ENCODE peak calls at places on chromosomes 7 and 10, in eight cellular contexts. One of them, this sample, is unnamed.

GRCh38 chr10:10394933-10395658 is 622.6 kb upstream of the CELF2 start:
- DNase-seq in breast epithelium: no peak
- DNase-seq in A549: no peak
- DNase-seq in transverse colon: no peak
- DNase-seq in HCT116: no peak
- DNase-seq in ovary: no peak
- DNase-seq in lower leg skin: no peak
- DNase-seq in suprapubic skin: no peak
- DNase-seq in this sample: no peak

GRCh38 chr10:88999629-89000028 is 9.0 kb downstream of the FAS start:
- DNase-seq in breast epithelium: no peak
- DNase-seq in ovary: no peak
- DNase-seq in HCT116: no peak
- DNase-seq in suprapubic skin: no peak
- DNase-seq in A549: no peak
- DNase-seq in transverse colon: no peak
- DNase-seq in lower leg skin: no peak
- DNase-seq in this sample: no peak

GRCh38 chr7:158252837-158253669 is 334.6 kb downstream of the PTPRN2 start:
- DNase-seq in breast epithelium: peak
- DNase-seq in lower leg skin: peak
- DNase-seq in suprapubic skin: peak
- DNase-seq in ovary: no peak
- DNase-seq in HCT116: no peak
- DNase-seq in transverse colon: no peak
- DNase-seq in A549: no peak
- DNase-seq in this sample: no peak

GRCh38 chr10:30827531-30828120 is 198.1 kb upstream of the LYZL2 start:
- DNase-seq in breast epithelium: no peak
- DNase-seq in suprapubic skin: peak
- DNase-seq in ovary: no peak
- DNase-seq in transverse colon: no peak
- DNase-seq in A549: no peak
- DNase-seq in lower leg skin: peak
- DNase-seq in HCT116: no peak
- DNase-seq in this sample: no peak

GRCh38 chr7:128166603-128167315 is 74.3 kb upstream of the LEP start:
- DNase-seq in suprapubic skin: no peak
- DNase-seq in A549: no peak
- DNase-seq in HCT116: no peak
- DNase-seq in breast epithelium: no peak
- DNase-seq in ovary: peak
- DNase-seq in transverse colon: no peak
- DNase-seq in lower leg skin: peak
- DNase-seq in this sample: peak

GRCh38 chr10:100882681-100883321 is 30.0 kb upstream of the SLF2 start:
- DNase-seq in transverse colon: no peak
- DNase-seq in ovary: peak
- DNase-seq in lower leg skin: no peak
- DNase-seq in HCT116: no peak
- DNase-seq in suprapubic skin: no peak
- DNase-seq in A549: no peak
- DNase-seq in breast epithelium: peak
- DNase-seq in this sample: no peak

GRCh38 chr10:64113796-64114195 is 592.6 kb downstream of the REEP3 start:
- DNase-seq in suprapubic skin: no peak
- DNase-seq in lower leg skin: no peak
- DNase-seq in HCT116: no peak
- DNase-seq in ovary: no peak
- DNase-seq in breast epithelium: no peak
- DNase-seq in A549: no peak
- DNase-seq in transverse colon: no peak
- DNase-seq in this sample: no peak

GRCh38 chr7:32191296-32191695 is 121.1 kb upstream of the PDE1C start:
- DNase-seq in ovary: no peak
- DNase-seq in transverse colon: no peak
- DNase-seq in suprapubic skin: no peak
- DNase-seq in A549: no peak
- DNase-seq in lower leg skin: no peak
- DNase-seq in breast epithelium: no peak
- DNase-seq in HCT116: no peak
- DNase-seq in this sample: no peak

GRCh38 chr7:153616808-153617207 is 435.4 kb upstream of the DPP6 start:
- DNase-seq in A549: no peak
- DNase-seq in breast epithelium: no peak
- DNase-seq in ovary: no peak
- DNase-seq in HCT116: no peak
- DNase-seq in transverse colon: no peak
- DNase-seq in suprapubic skin: no peak
- DNase-seq in lower leg skin: no peak
- DNase-seq in this sample: no peak

GRCh38 chr10:107440741-107441140 is 276.2 kb upstream of the SORCS1 start:
- DNase-seq in suprapubic skin: no peak
- DNase-seq in breast epithelium: no peak
- DNase-seq in lower leg skin: no peak
- DNase-seq in ovary: no peak
- DNase-seq in HCT116: no peak
- DNase-seq in transverse colon: no peak
- DNase-seq in A549: no peak
- DNase-seq in this sample: no peak

GRCh38 chr7:134084488-134085144 is 42.5 kb upstream of the LRGUK start:
- DNase-seq in transverse colon: no peak
- DNase-seq in A549: no peak
- DNase-seq in ovary: no peak
- DNase-seq in HCT116: no peak
- DNase-seq in lower leg skin: no peak
- DNase-seq in suprapubic skin: no peak
- DNase-seq in breast epithelium: no peak
- DNase-seq in this sample: no peak

GRCh38 chr10:31707578-31708411 is 220.8 kb downstream of the ARHGAP12 start:
- DNase-seq in breast epithelium: no peak
- DNase-seq in A549: no peak
- DNase-seq in HCT116: no peak
- DNase-seq in transverse colon: peak
- DNase-seq in ovary: peak
- DNase-seq in lower leg skin: no peak
- DNase-seq in suprapubic skin: no peak
- DNase-seq in this sample: peak

GRCh38 chr7:48781783-48782182 is 142.6 kb upstream of the CDC14C start:
- DNase-seq in ovary: no peak
- DNase-seq in HCT116: no peak
- DNase-seq in breast epithelium: no peak
- DNase-seq in lower leg skin: no peak
- DNase-seq in suprapubic skin: no peak
- DNase-seq in transverse colon: no peak
- DNase-seq in A549: no peak
- DNase-seq in this sample: no peak

GRCh38 chr10:124739119-124739921 is 4.9 kb downstream of the FAM53B start:
- DNase-seq in ovary: no peak
- DNase-seq in transverse colon: no peak
- DNase-seq in HCT116: no peak
- DNase-seq in suprapubic skin: no peak
- DNase-seq in A549: no peak
- DNase-seq in breast epithelium: no peak
- DNase-seq in lower leg skin: peak
- DNase-seq in this sample: no peak

GRCh38 chr7:40175725-40176510 is 41.1 kb downstream of the SUGCT start:
- DNase-seq in ovary: no peak
- DNase-seq in A549: no peak
- DNase-seq in breast epithelium: no peak
- DNase-seq in HCT116: no peak
- DNase-seq in suprapubic skin: no peak
- DNase-seq in transverse colon: no peak
- DNase-seq in lower leg skin: no peak
- DNase-seq in this sample: no peak

GRCh38 chr10:58175990-58176910 is 91.4 kb downstream of the IPMK start:
- DNase-seq in lower leg skin: no peak
- DNase-seq in HCT116: no peak
- DNase-seq in breast epithelium: no peak
- DNase-seq in transverse colon: no peak
- DNase-seq in suprapubic skin: no peak
- DNase-seq in ovary: no peak
- DNase-seq in A549: no peak
- DNase-seq in this sample: no peak

GRCh38 chr7:40891232-40891631 is 756.4 kb downstream of the SUGCT start:
- DNase-seq in breast epithelium: no peak
- DNase-seq in transverse colon: no peak
- DNase-seq in ovary: no peak
- DNase-seq in suprapubic skin: no peak
- DNase-seq in HCT116: no peak
- DNase-seq in lower leg skin: no peak
- DNase-seq in A549: no peak
- DNase-seq in this sample: no peak

GRCh38 chr10:60208676-60209269 is 180.9 kb downstream of the ANK3 start:
- DNase-seq in suprapubic skin: no peak
- DNase-seq in transverse colon: no peak
- DNase-seq in A549: no peak
- DNase-seq in HCT116: peak
- DNase-seq in breast epithelium: no peak
- DNase-seq in ovary: no peak
- DNase-seq in lower leg skin: no peak
- DNase-seq in this sample: no peak

GRCh38 chr10:132143162-132143561 is 43.6 kb upstream of the DPYSL4 start:
- DNase-seq in ovary: peak
- DNase-seq in A549: no peak
- DNase-seq in lower leg skin: no peak
- DNase-seq in HCT116: no peak
- DNase-seq in breast epithelium: no peak
- DNase-seq in transverse colon: no peak
- DNase-seq in suprapubic skin: no peak
- DNase-seq in this sample: no peak

GRCh38 chr10:44384601-44385422 is at the start of gene CXCL12:
- DNase-seq in ovary: peak
- DNase-seq in lower leg skin: peak
- DNase-seq in transverse colon: peak
- DNase-seq in suprapubic skin: peak
- DNase-seq in A549: no peak
- DNase-seq in HCT116: no peak
- DNase-seq in breast epithelium: no peak
- DNase-seq in this sample: peak

GRCh38 chr10:6201511-6201975 is 1.2 kb upstream of the PFKFB3 start:
- DNase-seq in HCT116: no peak
- DNase-seq in breast epithelium: no peak
- DNase-seq in transverse colon: peak
- DNase-seq in lower leg skin: peak
- DNase-seq in A549: peak
- DNase-seq in suprapubic skin: peak
- DNase-seq in ovary: peak
- DNase-seq in this sample: peak

GRCh38 chr10:126130291-126130710 is 233.9 kb downstream of the FANK1 start:
- DNase-seq in ovary: peak
- DNase-seq in breast epithelium: no peak
- DNase-seq in lower leg skin: no peak
- DNase-seq in HCT116: no peak
- DNase-seq in A549: no peak
- DNase-seq in suprapubic skin: no peak
- DNase-seq in transverse colon: no peak
- DNase-seq in this sample: peak

GRCh38 chr10:60343254-60343653 is 46.4 kb downstream of the ANK3 start:
- DNase-seq in A549: no peak
- DNase-seq in HCT116: no peak
- DNase-seq in suprapubic skin: no peak
- DNase-seq in breast epithelium: no peak
- DNase-seq in transverse colon: no peak
- DNase-seq in lower leg skin: no peak
- DNase-seq in ovary: no peak
- DNase-seq in this sample: no peak

GRCh38 chr7:102061981-102062390 is 224.7 kb upstream of the SH2B2 start:
- DNase-seq in HCT116: no peak
- DNase-seq in A549: no peak
- DNase-seq in lower leg skin: no peak
- DNase-seq in transverse colon: no peak
- DNase-seq in breast epithelium: peak
- DNase-seq in ovary: no peak
- DNase-seq in suprapubic skin: no peak
- DNase-seq in this sample: no peak
- TF ChIP-seq POLR2A in HCT116: no peak
- TF ChIP-seq POLR2A in A549: no peak
- TF ChIP-seq POLR2A in lower leg skin: no peak
- TF ChIP-seq POLR2A in transverse colon: no peak
- TF ChIP-seq POLR2A in breast epithelium: no peak
- TF ChIP-seq POLR2A in ovary: no peak
- TF ChIP-seq POLR2A in suprapubic skin: no peak
- TF ChIP-seq POLR2A in this sample: no peak

GRCh38 chr7:876077-876971 is at the start of gene GET4:
- DNase-seq in suprapubic skin: peak
- DNase-seq in breast epithelium: peak
- DNase-seq in HCT116: peak
- DNase-seq in ovary: peak
- DNase-seq in transverse colon: peak
- DNase-seq in A549: peak
- DNase-seq in lower leg skin: peak
- DNase-seq in this sample: peak
- TF ChIP-seq POLR2A in suprapubic skin: peak
- TF ChIP-seq POLR2A in breast epithelium: peak
- TF ChIP-seq POLR2A in HCT116: peak
- TF ChIP-seq POLR2A in ovary: peak
- TF ChIP-seq POLR2A in transverse colon: peak
- TF ChIP-seq POLR2A in A549: peak
- TF ChIP-seq POLR2A in lower leg skin: no peak
- TF ChIP-seq POLR2A in this sample: peak

DNA sequence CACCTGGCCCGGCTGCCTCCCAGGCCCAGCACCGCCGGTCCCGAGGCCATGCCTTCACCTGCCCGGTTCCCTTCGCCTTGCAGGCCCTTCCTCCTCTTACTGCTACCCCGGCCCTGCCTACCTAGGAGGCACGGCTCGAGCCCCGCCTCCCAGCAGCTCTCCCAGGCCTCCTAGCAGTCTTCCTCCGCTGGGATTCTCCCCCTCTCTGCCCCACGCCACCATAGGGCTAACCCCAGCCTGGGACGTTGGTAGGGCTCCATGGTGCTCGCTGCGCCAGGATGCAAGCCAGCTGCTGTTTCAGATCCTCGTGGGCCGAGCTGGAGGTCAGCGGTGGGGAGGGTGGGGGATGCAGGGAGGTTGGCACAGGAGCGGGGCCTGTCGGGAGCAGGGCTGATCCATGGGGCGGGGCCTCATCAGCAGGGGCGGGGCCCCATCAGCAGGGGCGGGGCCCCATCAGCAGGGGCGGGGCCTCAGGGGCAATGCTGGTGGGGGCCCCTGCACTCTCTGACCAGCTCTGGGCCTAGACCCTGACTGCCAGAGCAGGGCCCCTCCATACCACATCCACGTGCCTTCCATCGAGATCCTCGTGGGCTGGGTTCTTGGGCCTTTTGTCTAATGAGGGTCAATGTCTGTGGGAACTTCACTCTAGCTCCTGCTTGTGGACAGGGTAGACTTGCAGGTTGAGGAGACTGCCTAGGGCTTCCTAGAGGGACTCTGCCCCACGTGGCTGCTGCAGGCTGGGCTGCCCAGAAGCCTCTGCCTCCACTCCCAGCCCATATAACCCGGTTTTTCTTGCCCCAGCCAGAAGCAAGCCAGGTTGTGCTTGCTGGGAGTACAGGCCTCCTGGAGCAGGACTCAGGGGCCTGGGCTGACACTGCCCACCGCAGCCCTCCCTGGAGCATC is 63.1 kb downstream of the RASGEF1A start:
- DNase-seq in ovary: peak
- DNase-seq in lower leg skin: peak
- DNase-seq in breast epithelium: peak
- DNase-seq in transverse colon: no peak
- DNase-seq in HCT116: peak
- DNase-seq in suprapubic skin: peak
- DNase-seq in A549: no peak
- DNase-seq in this sample: peak
- TF ChIP-seq POLR2A in ovary: no peak
- TF ChIP-seq POLR2A in lower leg skin: no peak
- TF ChIP-seq POLR2A in breast epithelium: no peak
- TF ChIP-seq POLR2A in transverse colon: no peak
- TF ChIP-seq POLR2A in HCT116: no peak
- TF ChIP-seq POLR2A in suprapubic skin: no peak
- TF ChIP-seq POLR2A in A549: no peak
- TF ChIP-seq POLR2A in this sample: no peak

GRCh38 chr10:80357000-80357803 is 621 bp downstream of the DYDC2 start:
- DNase-seq in suprapubic skin: no peak
- DNase-seq in breast epithelium: no peak
- DNase-seq in A549: no peak
- DNase-seq in lower leg skin: no peak
- DNase-seq in HCT116: no peak
- DNase-seq in ovary: peak
- DNase-seq in transverse colon: peak
- DNase-seq in this sample: no peak
- TF ChIP-seq POLR2A in suprapubic skin: no peak
- TF ChIP-seq POLR2A in breast epithelium: no peak
- TF ChIP-seq POLR2A in A549: no peak
- TF ChIP-seq POLR2A in lower leg skin: no peak
- TF ChIP-seq POLR2A in HCT116: no peak
- TF ChIP-seq POLR2A in ovary: no peak
- TF ChIP-seq POLR2A in transverse colon: no peak
- TF ChIP-seq POLR2A in this sample: no peak